ENCODE peak calls at places on chromosomes 4 and X, in seven cellular contexts. Z is CD4-positive, CD25-positive, alpha-beta regulatory T cell; W is small intestine; F is astrocyte of the spinal cord; M is glutamatergic neuron; Y is kidney epithelial cell; I is progenitor cell of endocrine pancreas. A is an unnamed sample.

GRCh38 chrX:48509619-48510018 is 827 bp downstream of the PORCN start:
- DNase-seq in Z (no peak), W (no peak), F (no peak), M (no peak), Y (no peak), I (no peak), A (no peak)

GRCh38 chr4:164440196-164440595 is 313.7 kb upstream of the SMIM31 start:
- DNase-seq in Z (no peak), W (no peak), F (peak), M (no peak), Y (peak), I (no peak), A (no peak)

GRCh38 chr4:4860803-4861591 is 1.5 kb downstream of the MSX1 start:
- DNase-seq in Z (no peak), W (no peak), F (peak), M (peak), Y (no peak), I (no peak), A (no peak)

GRCh38 chr4:185730387-185730786 is 81.6 kb downstream of the SORBS2 start:
- DNase-seq in Z (no peak), W (no peak), F (peak), M (no peak), Y (no peak), I (no peak), A (no peak)

GRCh38 chr4:37762294-37763163 is 64.0 kb upstream of the PGM2 start:
- DNase-seq in Z (no peak), W (peak), F (no peak), M (no peak), Y (peak), I (no peak), A (no peak)

GRCh38 chr4:860561-860960 is 34.6 kb upstream of the CPLX1 start:
- DNase-seq in Z (no peak), W (no peak), F (no peak), M (peak), Y (no peak), I (no peak), A (no peak)

GRCh38 chr4:72505314-72505744 is 63.7 kb downstream of the ADAMTS3 start:
- DNase-seq in Z (no peak), W (peak), F (peak), M (peak), Y (peak), I (no peak), A (no peak)

GRCh38 chr4:26525136-26525535 is 34.9 kb upstream of the CCKAR start:
- DNase-seq in Z (no peak), W (no peak), F (peak), M (no peak), Y (peak), I (no peak), A (no peak)

GRCh38 chr4:30283336-30283735 is 436.8 kb upstream of the PCDH7 start:
- DNase-seq in Z (no peak), W (no peak), F (no peak), M (no peak), Y (no peak), I (no peak), A (no peak)

GRCh38 chrX:9942086-9942485 is 25.1 kb upstream of the CLDN34 start:
- DNase-seq in Z (peak), W (no peak), F (no peak), M (no peak), Y (no peak), I (no peak), A (peak)

GRCh38 chr4:38145741-38146140 is 185.5 kb downstream of the PTTG2 start:
- DNase-seq in Z (no peak), W (no peak), F (peak), M (no peak), Y (no peak), I (no peak), A (no peak)

GRCh38 chr4:33494150-33494549 is 2750.2 kb downstream of the ARAP2 start:
- DNase-seq in Z (no peak), W (no peak), F (peak), M (no peak), Y (no peak), I (no peak), A (no peak)

GRCh38 chr4:165515201-165515600 is 136.4 kb downstream of the CPE start:
- DNase-seq in Z (no peak), W (no peak), F (no peak), M (no peak), Y (no peak), I (no peak), A (no peak)

GRCh38 chrX:21740329-21741274 is 17.3 kb downstream of the SMPX start:
- DNase-seq in Z (no peak), W (peak), F (peak), M (no peak), Y (no peak), I (no peak), A (no peak)

GRCh38 chr4:110618091-110619000 is 4.5 kb downstream of the PITX2 start:
- DNase-seq in Z (no peak), W (peak), F (no peak), M (peak), Y (no peak), I (no peak), A (no peak)

GRCh38 chr4:40718571-40718970 is 31.2 kb upstream of the NSUN7 start:
- DNase-seq in Z (no peak), W (peak), F (no peak), M (no peak), Y (no peak), I (no peak), A (no peak)

GRCh38 chr4:48370260-48371134 is 29.2 kb downstream of the SLAIN2 start:
- DNase-seq in Z (no peak), W (peak), F (no peak), M (no peak), Y (no peak), I (no peak), A (no peak)

GRCh38 chr4:123452585-123452984 is 56.0 kb downstream of the SPRY1 start:
- DNase-seq in Z (no peak), W (no peak), F (peak), M (no peak), Y (peak), I (no peak), A (no peak)

GRCh38 chrX:131728295-131729145 is 184.6 kb downstream of the OR13H1 start:
- DNase-seq in Z (peak), W (no peak), F (peak), M (no peak), Y (no peak), I (no peak), A (peak)

GRCh38 chrX:151543706-151544105 is 19.8 kb upstream of the PASD1 start:
- DNase-seq in Z (no peak), W (no peak), F (no peak), M (no peak), Y (no peak), I (no peak), A (no peak)